ENCODE peak calls at places on chromosome 17, in eight cellular contexts. One of them, this sample, is unnamed.

GRCh38 chr17:81207610-81208581 is 14.9 kb downstream of the CEP131 start:
- DNase-seq in mucosa of descending colon: no peak
- DNase-seq in NCI-H446: no peak
- DNase-seq in KBM-7: no peak
- DNase-seq in LoVo: no peak
- DNase-seq in posterior cingulate gyrus: no peak
- DNase-seq in AML-193: no peak
- DNase-seq in kidney tubule cell: no peak
- DNase-seq in this sample: peak

GRCh38 chr17:17778308-17779014 is 58.3 kb downstream of the SREBF1 start:
- DNase-seq in mucosa of descending colon: peak
- DNase-seq in NCI-H446: no peak
- DNase-seq in posterior cingulate gyrus: peak
- DNase-seq in AML-193: no peak
- DNase-seq in KBM-7: no peak
- DNase-seq in LoVo: no peak
- DNase-seq in kidney tubule cell: no peak
- DNase-seq in this sample: no peak

GRCh38 chr17:16027708-16028584 is 28.3 kb downstream of the TTC19 start:
- DNase-seq in AML-193: peak
- DNase-seq in kidney tubule cell: peak
- DNase-seq in NCI-H446: no peak
- DNase-seq in LoVo: peak
- DNase-seq in posterior cingulate gyrus: no peak
- DNase-seq in KBM-7: no peak
- DNase-seq in mucosa of descending colon: no peak
- DNase-seq in this sample: no peak

GRCh38 chr17:83014297-83014696 is 65.1 kb upstream of the METRNL start:
- DNase-seq in posterior cingulate gyrus: no peak
- DNase-seq in mucosa of descending colon: no peak
- DNase-seq in LoVo: no peak
- DNase-seq in NCI-H446: no peak
- DNase-seq in kidney tubule cell: no peak
- DNase-seq in KBM-7: no peak
- DNase-seq in AML-193: no peak
- DNase-seq in this sample: no peak

GRCh38 chr17:14396542-14396941 is 95.7 kb downstream of the HS3ST3B1 start:
- DNase-seq in posterior cingulate gyrus: no peak
- DNase-seq in kidney tubule cell: no peak
- DNase-seq in AML-193: no peak
- DNase-seq in NCI-H446: no peak
- DNase-seq in KBM-7: no peak
- DNase-seq in LoVo: no peak
- DNase-seq in mucosa of descending colon: no peak
- DNase-seq in this sample: no peak

GRCh38 chr17:6413073-6413472 is 21.8 kb downstream of the AIPL1 start:
- DNase-seq in AML-193: peak
- DNase-seq in mucosa of descending colon: no peak
- DNase-seq in LoVo: peak
- DNase-seq in kidney tubule cell: peak
- DNase-seq in KBM-7: peak
- DNase-seq in posterior cingulate gyrus: no peak
- DNase-seq in NCI-H446: peak
- DNase-seq in this sample: peak

GRCh38 chr17:29572691-29573557 is 4.4 kb downstream of the TP53I13 start:
- DNase-seq in NCI-H446: no peak
- DNase-seq in kidney tubule cell: peak
- DNase-seq in posterior cingulate gyrus: no peak
- DNase-seq in KBM-7: no peak
- DNase-seq in mucosa of descending colon: no peak
- DNase-seq in LoVo: no peak
- DNase-seq in AML-193: no peak
- DNase-seq in this sample: no peak

GRCh38 chr17:42775534-42776098 is 2.4 kb downstream of the VPS25 start:
- DNase-seq in mucosa of descending colon: no peak
- DNase-seq in kidney tubule cell: peak
- DNase-seq in KBM-7: peak
- DNase-seq in posterior cingulate gyrus: no peak
- DNase-seq in AML-193: peak
- DNase-seq in LoVo: no peak
- DNase-seq in NCI-H446: no peak
- DNase-seq in this sample: no peak

GRCh38 chr17:29205047-29205446 is 24.8 kb upstream of the MYO18A start:
- DNase-seq in mucosa of descending colon: no peak
- DNase-seq in LoVo: no peak
- DNase-seq in posterior cingulate gyrus: no peak
- DNase-seq in KBM-7: no peak
- DNase-seq in kidney tubule cell: no peak
- DNase-seq in AML-193: no peak
- DNase-seq in NCI-H446: no peak
- DNase-seq in this sample: no peak

GRCh38 chr17:74085434-74085833 is 118.0 kb upstream of the RPL38 start:
- DNase-seq in LoVo: no peak
- DNase-seq in posterior cingulate gyrus: no peak
- DNase-seq in mucosa of descending colon: no peak
- DNase-seq in NCI-H446: no peak
- DNase-seq in kidney tubule cell: no peak
- DNase-seq in AML-193: no peak
- DNase-seq in KBM-7: peak
- DNase-seq in this sample: no peak

GRCh38 chr17:72953621-72954020 is 138.9 kb downstream of the SLC39A11 start:
- DNase-seq in NCI-H446: no peak
- DNase-seq in posterior cingulate gyrus: no peak
- DNase-seq in kidney tubule cell: peak
- DNase-seq in mucosa of descending colon: no peak
- DNase-seq in LoVo: no peak
- DNase-seq in KBM-7: no peak
- DNase-seq in AML-193: no peak
- DNase-seq in this sample: no peak

GRCh38 chr17:75842963-75843576 is 1.1 kb downstream of the UNC13D start:
- DNase-seq in AML-193: no peak
- DNase-seq in KBM-7: no peak
- DNase-seq in mucosa of descending colon: no peak
- DNase-seq in kidney tubule cell: no peak
- DNase-seq in posterior cingulate gyrus: no peak
- DNase-seq in LoVo: no peak
- DNase-seq in NCI-H446: no peak
- DNase-seq in this sample: no peak

GRCh38 chr17:45429338-45430005 is 3.2 kb downstream of the ARHGAP27 start:
- DNase-seq in mucosa of descending colon: no peak
- DNase-seq in AML-193: no peak
- DNase-seq in NCI-H446: no peak
- DNase-seq in LoVo: no peak
- DNase-seq in kidney tubule cell: peak
- DNase-seq in KBM-7: no peak
- DNase-seq in posterior cingulate gyrus: no peak
- DNase-seq in this sample: no peak

GRCh38 chr17:1695365-1695764 is 10.7 kb upstream of the PRPF8 start:
- DNase-seq in NCI-H446: no peak
- DNase-seq in KBM-7: no peak
- DNase-seq in LoVo: no peak
- DNase-seq in AML-193: no peak
- DNase-seq in posterior cingulate gyrus: no peak
- DNase-seq in kidney tubule cell: no peak
- DNase-seq in mucosa of descending colon: no peak
- DNase-seq in this sample: no peak

GRCh38 chr17:44599298-44600175 is 42.3 kb downstream of the FZD2 start:
- DNase-seq in kidney tubule cell: peak
- DNase-seq in KBM-7: no peak
- DNase-seq in posterior cingulate gyrus: no peak
- DNase-seq in mucosa of descending colon: peak
- DNase-seq in LoVo: no peak
- DNase-seq in AML-193: no peak
- DNase-seq in NCI-H446: no peak
- DNase-seq in this sample: no peak

GRCh38 chr17:28563475-28563874 is 7.8 kb downstream of the PIGS start:
- DNase-seq in posterior cingulate gyrus: no peak
- DNase-seq in NCI-H446: no peak
- DNase-seq in mucosa of descending colon: no peak
- DNase-seq in KBM-7: no peak
- DNase-seq in LoVo: peak
- DNase-seq in AML-193: no peak
- DNase-seq in kidney tubule cell: peak
- DNase-seq in this sample: no peak

GRCh38 chr17:61400786-61401279 is 1.2 kb downstream of the TBX2 start:
- DNase-seq in LoVo: no peak
- DNase-seq in mucosa of descending colon: no peak
- DNase-seq in kidney tubule cell: no peak
- DNase-seq in KBM-7: no peak
- DNase-seq in NCI-H446: no peak
- DNase-seq in posterior cingulate gyrus: no peak
- DNase-seq in AML-193: no peak
- DNase-seq in this sample: no peak

GRCh38 chr17:20174588-20175265 is 165.6 kb downstream of the SPECC1 start:
- DNase-seq in KBM-7: no peak
- DNase-seq in LoVo: no peak
- DNase-seq in kidney tubule cell: peak
- DNase-seq in mucosa of descending colon: no peak
- DNase-seq in NCI-H446: no peak
- DNase-seq in AML-193: no peak
- DNase-seq in posterior cingulate gyrus: no peak
- DNase-seq in this sample: no peak

GRCh38 chr17:65208753-65209152 is 71.6 kb downstream of the RGS9 start:
- DNase-seq in mucosa of descending colon: no peak
- DNase-seq in kidney tubule cell: no peak
- DNase-seq in LoVo: no peak
- DNase-seq in AML-193: no peak
- DNase-seq in posterior cingulate gyrus: no peak
- DNase-seq in NCI-H446: no peak
- DNase-seq in KBM-7: no peak
- DNase-seq in this sample: no peak

GRCh38 chr17:8911205-8911604 is 43.7 kb upstream of the PIK3R6 start:
- DNase-seq in KBM-7: no peak
- DNase-seq in AML-193: no peak
- DNase-seq in LoVo: no peak
- DNase-seq in mucosa of descending colon: no peak
- DNase-seq in kidney tubule cell: no peak
- DNase-seq in NCI-H446: no peak
- DNase-seq in posterior cingulate gyrus: no peak
- DNase-seq in this sample: no peak

GRCh38 chr17:83079340-83079747 is at the start of gene METRNL:
- DNase-seq in KBM-7: no peak
- DNase-seq in AML-193: peak
- DNase-seq in NCI-H446: peak
- DNase-seq in posterior cingulate gyrus: peak
- DNase-seq in kidney tubule cell: peak
- DNase-seq in LoVo: peak
- DNase-seq in mucosa of descending colon: peak
- DNase-seq in this sample: peak

GRCh38 chr17:77736721-77737120 is 221.8 kb upstream of the TNRC6C start:
- DNase-seq in kidney tubule cell: no peak
- DNase-seq in posterior cingulate gyrus: no peak
- DNase-seq in mucosa of descending colon: no peak
- DNase-seq in KBM-7: no peak
- DNase-seq in NCI-H446: no peak
- DNase-seq in AML-193: no peak
- DNase-seq in LoVo: no peak
- DNase-seq in this sample: no peak

GRCh38 chr17:73068322-73069153 is 23.9 kb downstream of the SLC39A11 start:
- DNase-seq in AML-193: peak
- DNase-seq in kidney tubule cell: peak
- DNase-seq in KBM-7: no peak
- DNase-seq in mucosa of descending colon: no peak
- DNase-seq in LoVo: no peak
- DNase-seq in posterior cingulate gyrus: no peak
- DNase-seq in NCI-H446: peak
- DNase-seq in this sample: no peak

GRCh38 chr17:8947201-8947600 is 18.3 kb downstream of the PIK3R5 start:
- DNase-seq in AML-193: no peak
- DNase-seq in NCI-H446: no peak
- DNase-seq in LoVo: no peak
- DNase-seq in kidney tubule cell: no peak
- DNase-seq in KBM-7: no peak
- DNase-seq in posterior cingulate gyrus: no peak
- DNase-seq in mucosa of descending colon: no peak
- DNase-seq in this sample: no peak